ENCODE peak calls at places on chromosomes 12 and 14, in six cellular contexts. T is heart right ventricle; A is GM19239; V is stimulated activated naive CD8-positive, alpha-beta T cell treated with anti-CD3 and anti-CD28 coated beads, Interleukin-15, amount 100 ng/mL, for 72 hours; X is prostate gland; Y is NCI-H524. R is an unnamed sample.

GRCh38 chr14:81337073-81337472 is 63.1 kb downstream of the STON2 start:
- DNase-seq in T (no peak), A (no peak), V (no peak), X (no peak), Y (no peak), R (no peak)

GRCh38 chr14:49623387-49623786 is 2.8 kb downstream of the MGAT2 start:
- DNase-seq in T (no peak), A (no peak), V (no peak), X (no peak), Y (no peak), R (no peak)

GRCh38 chr14:72920008-72920407 is 6.3 kb upstream of the DCAF4 start:
- DNase-seq in T (no peak), A (no peak), V (no peak), X (no peak), Y (no peak), R (no peak)

GRCh38 chr14:52640137-52640536 is 55.2 kb downstream of the ERO1A start:
- DNase-seq in T (no peak), A (no peak), V (no peak), X (no peak), Y (no peak), R (no peak)

GRCh38 chr12:1534708-1535107 is 59.7 kb downstream of the FBXL14 start:
- DNase-seq in T (no peak), A (peak), V (no peak), X (no peak), Y (no peak), R (no peak)

GRCh38 chr12:85325452-85325851 is 45.4 kb downstream of the ALX1 start:
- DNase-seq in T (no peak), A (no peak), V (no peak), X (no peak), Y (peak), R (no peak)

GRCh38 chr14:79036506-79036905 is 866.3 kb downstream of the NRXN3 start:
- DNase-seq in T (no peak), A (no peak), V (no peak), X (no peak), Y (no peak), R (no peak)

GRCh38 chr12:55699471-55700055 is 8.1 kb downstream of the ITGA7 start:
- DNase-seq in T (no peak), A (no peak), V (no peak), X (no peak), Y (no peak), R (no peak)

GRCh38 chr12:106415134-106415533 is 57.6 kb downstream of the POLR3B start:
- DNase-seq in T (no peak), A (no peak), V (no peak), X (no peak), Y (no peak), R (no peak)

GRCh38 chr12:103884316-103884715 is 43.3 kb upstream of the NT5DC3 start:
- DNase-seq in T (no peak), A (peak), V (no peak), X (no peak), Y (peak), R (no peak)

GRCh38 chr12:75315518-75315917 is 14.6 kb downstream of the CAPS2 start:
- DNase-seq in T (no peak), A (no peak), V (no peak), X (no peak), Y (no peak), R (no peak)

GRCh38 chr14:104280085-104280901 is 141.9 kb downstream of the KIF26A start:
- DNase-seq in T (no peak), A (no peak), V (no peak), X (no peak), Y (no peak), R (no peak)

GRCh38 chr12:62692884-62693283 is 226.3 kb downstream of the MON2 start:
- DNase-seq in T (no peak), A (no peak), V (no peak), X (no peak), Y (no peak), R (no peak)

GRCh38 chr12:89475203-89475990 is 49.2 kb downstream of the GALNT4 start:
- DNase-seq in T (no peak), A (no peak), V (no peak), X (no peak), Y (no peak), R (no peak)